ENCODE peak calls at places on chromosomes 7 and 10, in five cellular contexts. J is MCF 10A; B is Daoy; O is activated T-cell treated with anti-CD3 and anti-CD28 coated beads, Interleukin-2, amount 50 U/mL, for 24 hours; Q is kidney tubule cell. L is an unnamed sample.

GRCh38 chr10:27995311-27995710 is 3.6 kb downstream of the ODAD2 start:
- DNase-seq in J (no peak), O (no peak), Q (peak), B (no peak), L (no peak)

GRCh38 chr10:78559514-78560392 is 509.0 kb upstream of the ZMIZ1 start:
- DNase-seq in J (no peak), Q (no peak), B (no peak), O (no peak), L (no peak)

GRCh38 chr10:50415292-50415691 is 164.0 kb upstream of the ASAH2 start:
- DNase-seq in J (no peak), O (no peak), Q (peak), B (no peak), L (no peak)

GRCh38 chr7:50266893-50267386 is 37.6 kb upstream of the IKZF1 start:
- DNase-seq in O (peak), J (no peak), Q (no peak), B (peak), L (no peak)

GRCh38 chr7:129522088-129522970 is 20.0 kb downstream of the SMKR1 start:
- DNase-seq in J (no peak), B (no peak), Q (no peak), O (no peak), L (no peak)

GRCh38 chr7:86914468-86915054 is 144.9 kb downstream of the ELAPOR2 start:
- DNase-seq in B (peak), O (no peak), Q (peak), J (peak), L (peak)

GRCh38 chr7:54837167-54837566 is 78.2 kb upstream of the SEC61G start:
- DNase-seq in J (no peak), B (no peak), Q (no peak), O (no peak), L (no peak)

GRCh38 chr7:84372712-84373111 is 178.1 kb upstream of the SEMA3A start:
- DNase-seq in O (no peak), B (peak), Q (no peak), J (peak), L (peak)

GRCh38 chr7:80883188-80884025 is 35.4 kb downstream of the SEMA3C start:
- DNase-seq in J (peak), O (no peak), Q (peak), B (peak), L (peak)